ENCODE peak calls at places on chromosomes 12 and 14, in seven cellular contexts. A is stimulated activated CD8-positive, alpha-beta memory T cell treated with anti-CD3 and anti-CD28 coated beads, Interleukin-2, amount 100 ng/mL, for 1 hour; E is ureter; R is nucleus accumbens; U is GM20000; I is anterior cingulate cortex; X is CD4-positive, alpha-beta T cell. H is an unnamed sample.

GRCh38 chr12:122893208-122894151 is 2.4 kb downstream of the VPS37B start:
- DNase-seq in E (no peak), X (no peak), A (no peak), I (no peak), U (no peak), R (no peak), H (peak)

GRCh38 chr12:8907513-8907912 is 6.8 kb upstream of the PHC1 start:
- DNase-seq in X (no peak), I (no peak), U (no peak), A (no peak), E (no peak), R (no peak), H (no peak)

GRCh38 chr12:132310181-132311040 is 19.0 kb downstream of the GALNT9 start:
- DNase-seq in A (no peak), X (no peak), E (no peak), R (no peak), U (no peak), I (no peak), H (peak)

GRCh38 chr12:94553130-94553519 is 93.5 kb upstream of the CEP83 start:
- DNase-seq in I (no peak), U (no peak), R (no peak), X (no peak), E (no peak), A (no peak), H (no peak)

GRCh38 chr12:22056607-22057006 is 10.6 kb downstream of the CMAS start:
- DNase-seq in A (no peak), X (no peak), E (no peak), I (no peak), U (no peak), R (no peak), H (no peak)

GRCh38 chr14:80264698-80265097 is 53.4 kb upstream of the DIO2 start:
- DNase-seq in E (no peak), A (no peak), U (no peak), I (no peak), R (no peak), X (no peak), H (no peak)

GRCh38 chr12:18684430-18684829 is 53.4 kb downstream of the PLCZ1 start:
- DNase-seq in A (no peak), R (no peak), I (no peak), E (no peak), X (no peak), U (no peak), H (no peak)

GRCh38 chr12:110794623-110795280 is 52.0 kb upstream of the CCDC63 start:
- DNase-seq in X (no peak), E (no peak), R (no peak), I (no peak), A (no peak), U (no peak), H (no peak)